ENCODE peak calls at places on chromosome 12, in six cellular contexts. One of them, this sample, is unnamed.
A peak's percentile ranks its signal among the peaks of the same experiment; 100 is the strongest.

GRCh38 chr12:57191410-57191809 is 25.2 kb upstream of the NXPH4 start:
- DNase-seq in endothelial cell of umbilical vein: no peak
- DNase-seq in spleen: no peak
- DNase-seq in mammary epithelial cell: no peak
- DNase-seq in fibroblast of lung: no peak
- DNase-seq in aorta: no peak
- DNase-seq in this sample: peak; percentile 63

GRCh38 chr12:3250034-3250433 is 172.9 kb downstream of the TSPAN9 start:
- DNase-seq in endothelial cell of umbilical vein: no peak
- DNase-seq in spleen: no peak
- DNase-seq in mammary epithelial cell: no peak
- DNase-seq in aorta: no peak
- DNase-seq in fibroblast of lung: no peak
- DNase-seq in this sample: no peak

GRCh38 chr12:122096591-122097149 is 18.1 kb downstream of the MLXIP start:
- DNase-seq in mammary epithelial cell: peak; percentile 96
- DNase-seq in spleen: no peak
- DNase-seq in fibroblast of lung: peak; percentile 82
- DNase-seq in aorta: no peak
- DNase-seq in endothelial cell of umbilical vein: peak; percentile 63
- DNase-seq in this sample: no peak

GRCh38 chr12:62232143-62232729 is 28.0 kb upstream of the USP15 start:
- DNase-seq in mammary epithelial cell: no peak
- DNase-seq in spleen: no peak
- DNase-seq in endothelial cell of umbilical vein: no peak
- DNase-seq in fibroblast of lung: no peak
- DNase-seq in aorta: no peak
- DNase-seq in this sample: no peak

GRCh38 chr12:108611884-108612415 is 14.1 kb upstream of the TMEM119 start:
- DNase-seq in endothelial cell of umbilical vein: peak; percentile 58
- DNase-seq in fibroblast of lung: peak; percentile 97
- DNase-seq in spleen: no peak
- DNase-seq in mammary epithelial cell: peak; percentile 85
- DNase-seq in aorta: no peak
- DNase-seq in this sample: no peak

GRCh38 chr12:48716493-48717251 is at the start of gene CCNT1:
- DNase-seq in endothelial cell of umbilical vein: peak; percentile 100
- DNase-seq in aorta: peak; percentile 100
- DNase-seq in mammary epithelial cell: peak; percentile 100
- DNase-seq in spleen: peak; percentile 100
- DNase-seq in fibroblast of lung: peak; percentile 100
- DNase-seq in this sample: peak; percentile 98

GRCh38 chr12:58750484-58750883 is 169.8 kb downstream of the LRIG3 start:
- DNase-seq in fibroblast of lung: peak; percentile 96
- DNase-seq in aorta: no peak
- DNase-seq in endothelial cell of umbilical vein: no peak
- DNase-seq in spleen: no peak
- DNase-seq in mammary epithelial cell: peak; percentile 91
- DNase-seq in this sample: no peak

GRCh38 chr12:97837401-97837800 is 374.8 kb downstream of the RMST start:
- DNase-seq in endothelial cell of umbilical vein: no peak
- DNase-seq in aorta: no peak
- DNase-seq in spleen: no peak
- DNase-seq in mammary epithelial cell: peak; percentile 76
- DNase-seq in fibroblast of lung: peak; percentile 67
- DNase-seq in this sample: no peak

GRCh38 chr12:46664771-46665287 is 161.0 kb downstream of the SLC38A4 start:
- DNase-seq in mammary epithelial cell: peak; percentile 92
- DNase-seq in spleen: no peak
- DNase-seq in fibroblast of lung: peak; percentile 92
- DNase-seq in endothelial cell of umbilical vein: peak; percentile 91
- DNase-seq in aorta: no peak
- DNase-seq in this sample: no peak

DNA sequence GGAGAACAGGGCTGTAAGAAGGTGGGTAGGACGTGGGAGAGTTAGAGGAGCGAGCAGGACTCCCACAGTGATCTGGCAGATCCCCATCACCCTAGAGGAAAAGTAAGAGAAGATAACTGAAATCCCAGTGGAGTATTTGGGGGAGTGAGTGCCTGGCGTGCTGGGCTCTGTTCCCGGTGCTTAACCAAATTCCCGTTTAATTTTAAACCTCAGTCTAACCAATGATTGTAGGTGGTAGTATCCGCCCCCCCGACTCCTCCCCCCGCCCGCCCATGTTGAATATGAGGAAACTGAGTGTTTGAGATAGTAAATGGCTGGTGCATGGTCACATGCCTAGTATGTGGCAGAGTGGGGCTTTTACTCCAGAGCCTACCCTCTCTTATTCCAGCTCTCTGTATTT is 1.2 kb downstream of the TARBP2 start:
- DNase-seq in mammary epithelial cell: no peak
- DNase-seq in fibroblast of lung: no peak
- DNase-seq in spleen: no peak
- DNase-seq in aorta: no peak
- DNase-seq in endothelial cell of umbilical vein: peak; percentile 51
- DNase-seq in this sample: no peak
- H3K27ac ChIP-seq in mammary epithelial cell: no peak overlapping the region
- H3K27ac ChIP-seq in fibroblast of lung: peak overlapping the region; percentile 93
- H3K27ac ChIP-seq in spleen: peak overlapping the region; percentile 92
- H3K27ac ChIP-seq in aorta: no peak overlapping the region
- H3K27ac ChIP-seq in endothelial cell of umbilical vein: peak overlapping the region; percentile 7
- H3K27ac ChIP-seq in this sample: peak overlapping the region; percentile 99

GRCh38 chr12:116804051-116804450 is 65.9 kb downstream of the RNFT2 start:
- DNase-seq in aorta: no peak
- DNase-seq in spleen: no peak
- DNase-seq in fibroblast of lung: no peak
- DNase-seq in endothelial cell of umbilical vein: no peak
- DNase-seq in mammary epithelial cell: no peak
- DNase-seq in this sample: no peak

GRCh38 chr12:116800918-116801317 is 62.8 kb downstream of the RNFT2 start:
- DNase-seq in endothelial cell of umbilical vein: no peak
- DNase-seq in spleen: no peak
- DNase-seq in mammary epithelial cell: no peak
- DNase-seq in fibroblast of lung: no peak
- DNase-seq in aorta: no peak
- DNase-seq in this sample: no peak

GRCh38 chr12:116799955-116800354 is 61.8 kb downstream of the RNFT2 start:
- DNase-seq in spleen: no peak
- DNase-seq in endothelial cell of umbilical vein: no peak
- DNase-seq in mammary epithelial cell: no peak
- DNase-seq in aorta: no peak
- DNase-seq in fibroblast of lung: no peak
- DNase-seq in this sample: no peak

GRCh38 chr12:116803018-116803736 is 65.1 kb downstream of the RNFT2 start:
- DNase-seq in aorta: no peak
- DNase-seq in fibroblast of lung: no peak
- DNase-seq in mammary epithelial cell: no peak
- DNase-seq in spleen: peak; percentile 33
- DNase-seq in endothelial cell of umbilical vein: no peak
- DNase-seq in this sample: no peak

DNA sequence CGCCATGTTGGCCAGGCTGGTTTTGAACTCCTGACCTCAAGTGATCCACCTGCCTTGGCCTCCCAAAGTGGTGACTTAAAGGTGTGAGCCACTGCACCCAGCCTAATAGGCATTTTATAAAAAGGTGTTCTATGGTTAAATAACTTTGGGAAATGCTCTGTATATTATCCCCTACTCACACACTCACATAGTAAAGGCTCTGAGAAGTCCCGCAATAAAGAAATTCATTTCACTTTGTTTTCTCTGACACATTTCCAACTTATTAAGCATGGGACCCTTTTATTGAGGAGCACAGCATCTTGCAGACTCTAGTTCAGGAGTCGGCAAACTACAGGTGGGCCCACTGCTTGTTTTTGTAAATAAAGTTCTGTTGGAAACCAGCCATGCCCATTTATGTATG is 63.9 kb downstream of the RNFT2 start:
- DNase-seq in spleen: no peak
- DNase-seq in aorta: no peak
- DNase-seq in endothelial cell of umbilical vein: no peak
- DNase-seq in fibroblast of lung: no peak
- DNase-seq in mammary epithelial cell: no peak
- DNase-seq in this sample: no peak
- H3K4me3 ChIP-seq in spleen: no peak overlapping the region
- H3K4me3 ChIP-seq in aorta: no peak overlapping the region
- H3K4me3 ChIP-seq in endothelial cell of umbilical vein: no peak overlapping the region
- H3K4me3 ChIP-seq in fibroblast of lung: no peak overlapping the region
- H3K4me3 ChIP-seq in mammary epithelial cell: no peak overlapping the region
- H3K4me3 ChIP-seq in this sample: no peak overlapping the region

DNA sequence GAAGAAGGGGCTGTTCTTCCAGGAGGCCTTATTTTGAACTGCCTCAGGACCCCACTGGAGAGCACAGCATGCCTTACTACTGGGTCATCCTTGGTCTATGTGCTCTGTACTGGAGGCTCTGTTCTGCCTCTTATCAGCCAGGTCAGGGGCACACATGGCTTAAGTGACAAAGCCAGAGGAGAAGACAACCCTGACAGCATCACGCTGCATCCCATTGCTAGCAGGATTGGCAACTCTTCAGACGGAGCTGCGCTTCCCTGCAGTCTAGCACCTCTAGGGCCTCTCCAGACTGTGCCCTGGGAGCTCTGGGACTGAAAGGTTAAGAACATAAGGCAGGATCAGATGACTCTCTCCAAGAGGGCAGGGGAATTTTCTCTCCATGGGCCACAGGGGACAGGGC is 17.3 kb upstream of the TIGAR start:
- DNase-seq in mammary epithelial cell: no peak
- DNase-seq in aorta: no peak
- DNase-seq in fibroblast of lung: no peak
- DNase-seq in endothelial cell of umbilical vein: no peak
- DNase-seq in spleen: no peak
- DNase-seq in this sample: no peak
- H3K27me3 ChIP-seq in mammary epithelial cell: no peaks in the 10 kb centered on the region
- H3K27me3 ChIP-seq in aorta: no peaks in the 10 kb centered on the region
- H3K27me3 ChIP-seq in fibroblast of lung: peaks cover 6% of the 10 kb centered on the region
- H3K27me3 ChIP-seq in endothelial cell of umbilical vein: peaks cover 6% of the 10 kb centered on the region
- H3K27me3 ChIP-seq in spleen: no peaks in the 10 kb centered on the region
- H3K27me3 ChIP-seq in this sample: no peaks in the 10 kb centered on the region

DNA sequence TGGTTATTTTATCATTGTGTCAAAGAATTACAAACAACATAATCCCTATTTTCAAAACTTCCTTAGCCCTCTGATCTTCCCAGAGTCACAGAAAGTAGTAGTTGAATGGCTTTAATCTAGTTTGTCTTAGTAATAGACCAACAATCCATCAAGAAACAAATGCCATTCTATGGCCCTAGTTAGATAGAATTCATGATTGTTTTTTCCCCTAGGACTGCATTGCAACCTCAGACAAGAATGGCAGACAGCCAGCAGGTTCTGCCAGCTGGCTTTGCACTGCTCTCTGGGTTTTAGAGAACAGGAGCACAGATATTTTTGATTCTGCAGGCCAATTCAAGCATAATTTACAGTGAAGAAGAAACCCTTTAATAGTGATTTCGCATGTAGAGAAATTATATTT is 33.8 kb downstream of the SYT1 start:
- DNase-seq in endothelial cell of umbilical vein: peak; percentile 37
- DNase-seq in aorta: peak; percentile 20
- DNase-seq in mammary epithelial cell: no peak
- DNase-seq in spleen: no peak
- DNase-seq in fibroblast of lung: peak; percentile 78
- DNase-seq in this sample: peak; percentile 92
- H3K27ac ChIP-seq in endothelial cell of umbilical vein: no peak overlapping the region
- H3K27ac ChIP-seq in aorta: no peak overlapping the region
- H3K27ac ChIP-seq in mammary epithelial cell: no peak overlapping the region
- H3K27ac ChIP-seq in spleen: no peak overlapping the region
- H3K27ac ChIP-seq in fibroblast of lung: no peak overlapping the region
- H3K27ac ChIP-seq in this sample: no peak overlapping the region

This sample was measured in dorsolateral prefrontal cortex.